ENCODE peak calls at places on chromosomes 7 and 10, in four cellular contexts. E, U, O and Z are unnamed samples.

GRCh38 chr7:80014507-80014906 is 120.1 kb upstream of the GNAI1 start:
- DNase-seq in U (no peak), O (no peak), E (no peak), Z (no peak)

GRCh38 chr10:33280217-33280616 is 54.2 kb downstream of the NRP1 start:
- DNase-seq in O (no peak), E (no peak), U (no peak), Z (no peak)

GRCh38 chr7:140230517-140230861 is 53.7 kb upstream of the KDM7A start:
- DNase-seq in E (peak), U (peak), O (no peak), Z (no peak)

GRCh38 chr10:44264244-44264643 is 120.7 kb downstream of the CXCL12 start:
- DNase-seq in U (no peak), E (no peak), O (no peak), Z (no peak)

GRCh38 chr7:148882192-148882591 is 1.9 kb downstream of the EZH2 start:
- DNase-seq in O (no peak), U (no peak), E (no peak), Z (no peak)

GRCh38 chr10:89838002-89838615 is 136.7 kb downstream of the KIF20B start:
- DNase-seq in E (no peak), O (no peak), U (no peak), Z (no peak)

GRCh38 chr10:16995867-16996529 is 133.6 kb downstream of the CUBN start:
- DNase-seq in E (no peak), O (peak), U (no peak), Z (no peak)

GRCh38 chr7:126792501-126792900 is 460.2 kb downstream of the GRM8 start:
- DNase-seq in U (no peak), E (no peak), O (no peak), Z (no peak)

GRCh38 chr10:88205842-88206446 is 342.5 kb downstream of the PTEN start:
- DNase-seq in U (no peak), O (no peak), E (no peak), Z (no peak)

GRCh38 chr10:3783313-3783689 is 1.7 kb downstream of the KLF6 start:
- DNase-seq in O (peak), E (peak), U (peak), Z (no peak)

GRCh38 chr7:40918701-40919271 is 784.0 kb downstream of the SUGCT start:
- DNase-seq in O (peak), U (no peak), E (no peak), Z (no peak)

GRCh38 chr7:37476428-37476827 is 27.8 kb upstream of the ELMO1 start:
- DNase-seq in U (no peak), O (no peak), E (no peak), Z (no peak)